ENCODE peak calls at places on chromosomes 16 and 17, in ten cellular contexts. R, U, W, C, D, H, S, Y, Q and T are unnamed samples. For H3K36me3, the result is how much of the 10 kb centered on the place peaks cover.

GRCh38 chr17:5864910-5865657 is 205.1 kb upstream of the WSCD1 start:
- DNase-seq in R (no peak), U (peak), W (no peak), C (no peak), D (no peak), H (no peak), S (no peak), Y (no peak), Q (no peak), T (no peak)

GRCh38 chr16:57689772-57690558 is 4.6 kb upstream of the DRC7 start:
- DNase-seq in R (no peak), U (no peak), W (peak), C (no peak), D (no peak), H (no peak), S (no peak), Y (no peak), Q (peak), T (no peak)

GRCh38 chr17:62611767-62612166 is 15.7 kb upstream of the MRC2 start:
- DNase-seq in R (no peak), U (no peak), W (no peak), C (no peak), D (no peak), H (no peak), S (no peak), Y (no peak), Q (no peak), T (no peak)

GRCh38 chr17:44203731-44204452 is 4.2 kb upstream of the ATXN7L3 start:
- DNase-seq in R (no peak), U (no peak), W (no peak), C (no peak), D (no peak), H (no peak), S (peak), Y (no peak), Q (peak), T (no peak)

GRCh38 chr16:20073203-20074088 is at the start of gene GPR139:
- DNase-seq in R (no peak), U (no peak), W (no peak), C (no peak), D (no peak), H (no peak), S (no peak), Y (no peak), Q (no peak), T (no peak)

GRCh38 chr16:67661864-67662652 is 1.3 kb downstream of the PARD6A start:
- DNase-seq in R (no peak), U (no peak), W (no peak), C (no peak), D (no peak), H (no peak), S (no peak), Y (no peak), Q (no peak), T (no peak)

GRCh38 chr16:84482001-84482891 is 22.2 kb downstream of the MEAK7 start:
- DNase-seq in R (peak), U (no peak), W (no peak), C (no peak), D (no peak), H (no peak), S (no peak), Y (no peak), Q (peak), T (no peak)

GRCh38 chr17:3770471-3770870 is 30.5 kb downstream of the ITGAE start:
- DNase-seq in R (no peak), U (no peak), W (no peak), C (no peak), D (no peak), H (no peak), S (peak), Y (no peak), Q (peak), T (no peak)

GRCh38 chr17:43401293-43401692 is 2.5 kb downstream of the ARL4D start:
- DNase-seq in R (no peak), U (no peak), W (no peak), C (no peak), D (peak), H (peak), S (no peak), Y (no peak), Q (no peak), T (no peak)

GRCh38 chr16:53829186-53829747 is 125.3 kb downstream of the FTO start:
- DNase-seq in R (no peak), U (no peak), W (no peak), C (no peak), D (no peak), H (no peak), S (no peak), Y (no peak), Q (no peak), T (no peak)

GRCh38 chr17:45235071-45236001 is 13.7 kb downstream of the FMNL1 start:
- DNase-seq in R (peak), U (peak), W (peak), C (peak), D (peak), H (peak), S (peak), Y (peak), Q (peak), T (peak)

GRCh38 chr16:17518441-17518840 is 47.7 kb upstream of the XYLT1 start:
- DNase-seq in R (no peak), U (no peak), W (no peak), C (no peak), D (no peak), H (no peak), S (no peak), Y (no peak), Q (no peak), T (no peak)

GRCh38 chr16:67170168-67170947 is at the start of gene NOL3:
- DNase-seq in R (peak), U (peak), W (peak), C (peak), D (peak), H (peak), S (peak), Y (peak), Q (peak), T (peak)

GRCh38 chr17:15260376-15261062 is 4.6 kb downstream of the PMP22 start:
- DNase-seq in R (peak), U (peak), W (peak), C (peak), D (peak), H (peak), S (peak), Y (peak), Q (peak), T (peak)

GRCh38 chr17:70365098-70365583 is 195.8 kb downstream of the KCNJ2 start:
- DNase-seq in R (no peak), U (no peak), W (no peak), C (no peak), D (no peak), H (no peak), S (no peak), Y (no peak), Q (no peak), T (no peak)

GRCh38 chr17:80476877-80477646 is 655 bp upstream of the NPTX1 start:
- DNase-seq in R (no peak), U (no peak), W (no peak), C (no peak), D (no peak), H (no peak), S (no peak), Y (no peak), Q (no peak), T (no peak)

GRCh38 chr17:43723697-43724359 is 34.8 kb downstream of the SOST start:
- DNase-seq in R (no peak), U (no peak), W (no peak), C (no peak), D (no peak), H (peak), S (no peak), Y (no peak), Q (no peak), T (no peak)

GRCh38 chr17:9079461-9080103 is 58.3 kb downstream of the NTN1 start:
- DNase-seq in R (no peak), U (no peak), W (no peak), C (no peak), D (no peak), H (no peak), S (no peak), Y (no peak), Q (no peak), T (no peak)

GRCh38 chr17:4786111-4786491 is at the start of gene VMO1:
- DNase-seq in R (peak), U (no peak), W (peak), C (no peak), D (peak), H (peak), S (peak), Y (no peak), Q (no peak), T (no peak)

GRCh38 chr17:71987634-71988033 is 133.2 kb upstream of the SOX9 start:
- DNase-seq in R (no peak), U (no peak), W (no peak), C (no peak), D (no peak), H (no peak), S (no peak), Y (no peak), Q (no peak), T (no peak)

GRCh38 chr16:48497129-48497528 is 111.9 kb upstream of the SIAH1 start:
- DNase-seq in R (no peak), U (peak), W (no peak), C (no peak), D (no peak), H (peak), S (no peak), Y (no peak), Q (no peak), T (no peak)

GRCh38 chr17:80724723-80725388 is 180.2 kb downstream of the RPTOR start:
- DNase-seq in R (no peak), U (no peak), W (no peak), C (no peak), D (no peak), H (no peak), S (no peak), Y (no peak), Q (no peak), T (no peak)

GRCh38 chr17:42706732-42707131 is 24.4 kb downstream of the CNTNAP1 start:
- DNase-seq in R (no peak), U (no peak), W (no peak), C (no peak), D (no peak), H (no peak), S (no peak), Y (no peak), Q (peak), T (no peak)

GRCh38 chr17:80618304-80618703 is 73.7 kb downstream of the RPTOR start:
- DNase-seq in R (no peak), U (no peak), W (no peak), C (no peak), D (no peak), H (no peak), S (no peak), Y (no peak), Q (no peak), T (no peak)

GRCh38 chr16:10827691-10828341 is 9.2 kb upstream of the TVP23A start:
- DNase-seq in R (peak), U (peak), W (peak), C (peak), D (peak), H (peak), S (peak), Y (peak), Q (peak), T (peak)

GRCh38 chr17:62994931-62995330 is 28.9 kb downstream of the TANC2 start:
- DNase-seq in R (no peak), U (no peak), W (no peak), C (no peak), D (no peak), H (no peak), S (no peak), Y (no peak), Q (no peak), T (no peak)

GRCh38 chr17:82900741-82901140 is 60.9 kb upstream of the ZNF750 start:
- DNase-seq in R (no peak), U (no peak), W (no peak), C (no peak), D (no peak), H (no peak), S (no peak), Y (no peak), Q (no peak), T (no peak)
- H3K36me3 ChIP-seq in R (under half), U (half or more), W (under half), C (under half), D (under half), H (under half), S (under half), Y (under half), Q (under half), T (under half)

DNA sequence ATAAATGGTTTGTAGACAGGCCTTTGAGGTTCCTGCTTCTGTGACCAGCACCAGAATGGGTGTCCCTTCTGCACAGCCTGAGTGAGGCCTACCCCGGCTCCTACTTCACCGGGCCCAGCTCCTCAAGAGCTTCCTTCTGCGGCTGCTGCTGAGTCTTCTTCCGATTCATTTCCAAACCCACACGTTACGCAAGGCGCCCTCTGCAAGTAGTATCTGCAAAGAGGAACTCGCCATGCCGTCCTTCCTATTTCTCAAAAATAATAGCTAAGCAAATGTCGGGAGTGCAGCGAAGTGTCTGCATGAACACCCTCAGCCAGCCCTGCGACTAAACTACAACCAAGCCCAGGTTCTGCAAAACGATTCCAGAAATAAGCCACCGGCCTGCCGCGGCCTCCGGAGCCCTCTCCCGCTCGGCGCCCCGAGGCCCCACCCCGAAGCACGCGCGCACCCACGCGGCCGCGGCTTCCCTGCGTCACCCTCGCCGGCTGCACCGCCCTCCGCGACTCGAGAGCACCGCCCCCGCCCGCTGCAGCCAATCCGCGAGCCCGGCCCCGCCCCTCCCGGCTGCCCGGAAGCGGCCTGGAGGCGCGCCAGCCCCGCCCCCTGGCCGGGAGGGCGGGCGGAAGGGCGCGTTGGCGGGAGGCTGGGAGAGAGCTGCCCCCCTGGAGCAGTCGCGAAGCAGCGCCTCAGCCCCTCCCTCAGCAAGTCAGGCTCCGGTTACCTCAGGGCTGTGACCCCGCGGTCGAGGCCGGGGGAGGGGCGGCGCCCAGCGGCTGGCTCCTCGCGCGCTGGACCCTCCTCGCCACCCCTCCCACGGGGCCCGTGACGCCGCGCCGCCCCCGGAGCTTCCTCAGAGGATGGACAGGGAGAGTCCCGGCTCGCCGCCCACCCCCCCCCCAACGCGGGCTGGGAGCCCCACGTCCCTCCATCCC is 8.3 kb downstream of the MNT start:
- DNase-seq in R (peak), U (peak), W (peak), C (peak), D (peak), H (peak), S (peak), Y (peak), Q (peak), T (peak)
- TF ChIP-seq POLR2A in R (no peak), U (peak), W (peak), C (peak), D (peak), H (peak), S (peak), Y (peak), Q (peak), T (peak)

GRCh38 chr17:1374426-1375177 is 25.4 kb downstream of the YWHAE start:
- DNase-seq in R (no peak), U (no peak), W (no peak), C (no peak), D (no peak), H (no peak), S (no peak), Y (no peak), Q (no peak), T (no peak)
- H3K36me3 ChIP-seq in R (under half), U (under half), W (under half), C (under half), D (under half), H (under half), S (under half), Y (under half), Q (under half), T (under half)

DNA sequence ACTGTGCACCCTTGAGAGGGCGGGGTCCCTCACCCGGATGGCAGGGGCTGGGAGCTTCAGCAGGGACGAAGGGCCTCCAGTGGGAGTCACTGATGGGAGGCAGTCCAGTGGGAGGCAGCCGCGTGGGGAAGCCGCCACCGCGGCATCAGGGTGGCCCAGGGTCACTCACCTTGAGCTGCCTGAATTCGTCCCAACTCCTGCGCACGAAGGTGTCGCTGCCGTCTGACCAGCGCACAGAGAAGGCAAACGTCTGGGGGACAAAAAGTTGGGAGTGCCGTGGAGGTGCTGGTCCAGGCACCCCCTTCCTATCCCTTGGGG is 540 bp downstream of the NOXO1 start:
- DNase-seq in R (no peak), U (no peak), W (no peak), C (no peak), D (no peak), H (no peak), S (no peak), Y (no peak), Q (no peak), T (no peak)
- TF ChIP-seq POLR2A in R (no peak), U (no peak), W (no peak), C (no peak), D (no peak), H (no peak), S (no peak), Y (no peak), Q (no peak), T (no peak)

DNA sequence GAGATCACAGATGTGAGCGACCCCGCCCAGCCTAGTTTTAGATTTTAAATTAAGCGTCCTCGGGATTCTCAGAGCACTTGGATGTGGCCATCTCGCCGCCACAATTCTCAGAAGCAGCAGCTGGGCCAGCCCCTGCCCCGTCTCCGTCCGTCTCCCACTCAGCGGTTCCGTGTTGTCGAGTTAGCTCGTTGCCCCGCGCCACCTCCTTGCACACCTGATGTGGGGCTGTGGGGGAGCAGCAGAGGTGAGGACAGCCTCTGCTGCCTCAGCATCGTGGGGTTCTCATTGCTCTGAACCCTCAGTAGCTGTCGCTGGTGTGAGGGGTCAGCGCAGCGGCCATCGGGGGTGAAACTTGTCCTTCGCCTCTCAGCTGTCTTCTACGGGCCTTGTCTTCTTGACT is 8.2 kb upstream of the RPL13 start:
- DNase-seq in R (no peak), U (no peak), W (no peak), C (no peak), D (no peak), H (no peak), S (no peak), Y (no peak), Q (no peak), T (no peak)
- H3K36me3 ChIP-seq in R (half or more), U (half or more), W (under half), C (under half), D (under half), H (under half), S (under half), Y (under half), Q (half or more), T (under half)

GRCh38 chr17:68390888-68391545 is 66.3 kb downstream of the WIPI1 start:
- DNase-seq in R (no peak), U (peak), W (peak), C (no peak), D (no peak), H (no peak), S (no peak), Y (no peak), Q (no peak), T (no peak)
- TF ChIP-seq POLR2A in R (no peak), U (peak), W (no peak), C (no peak), D (no peak), H (no peak), S (no peak), Y (no peak), Q (no peak), T (no peak)